ENCODE peak calls at places on chromosome 16, in five cellular contexts. D is neuronal stem cell, F is IMR-90, M is mesenchymal stem cell, Q is H1. R is an unnamed sample.

GRCh38 chr16:1289480-1289872 is 20.0 kb upstream of the UBE2I start:
- DNase-seq in D (no peak), F (no peak), M (no peak), Q (no peak), R (no peak)

GRCh38 chr16:20897253-20897896 is 2.8 kb downstream of the DCUN1D3 start:
- DNase-seq in D (no peak), F (peak), M (peak), Q (no peak), R (no peak)

GRCh38 chr16:3971706-3972105 is 91.2 kb upstream of the CREBBP start:
- DNase-seq in D (no peak), F (peak), M (no peak), Q (no peak), R (no peak)

GRCh38 chr16:87648698-87649487 is 46.6 kb downstream of the JPH3 start:
- DNase-seq in D (no peak), F (no peak), M (no peak), Q (no peak), R (no peak)

GRCh38 chr16:48911700-48912099 is 301.7 kb upstream of the N4BP1 start:
- DNase-seq in D (no peak), F (peak), M (no peak), Q (no peak), R (no peak)

GRCh38 chr16:75306102-75306762 is 54.8 kb upstream of the BCAR1 start:
- DNase-seq in D (no peak), F (peak), M (no peak), Q (no peak), R (no peak)

GRCh38 chr16:82507271-82507670 is 119.5 kb upstream of the CDH13 start:
- DNase-seq in D (no peak), F (no peak), M (no peak), Q (no peak), R (peak)

GRCh38 chr16:31568577-31569359 is 41.1 kb downstream of the AHSP start:
- DNase-seq in D (no peak), F (no peak), M (no peak), Q (peak), R (peak)

GRCh38 chr16:8686031-8686621 is 11.7 kb downstream of the ABAT start:
- DNase-seq in D (peak), F (no peak), M (no peak), Q (no peak), R (no peak)

GRCh38 chr16:89431158-89431584 is 59.2 kb downstream of the ANKRD11 start:
- DNase-seq in D (no peak), F (peak), M (peak), Q (no peak), R (no peak)

GRCh38 chr16:1244881-1245280 is 4.4 kb downstream of the TPSAB1 start:
- DNase-seq in D (no peak), F (no peak), M (no peak), Q (no peak), R (no peak)

GRCh38 chr16:69890114-69890890 is 60.8 kb upstream of the CLEC18A start:
- DNase-seq in D (peak), F (peak), M (peak), Q (no peak), R (peak)

GRCh38 chr16:54194008-54194731 is 92.4 kb downstream of the IRX3 start:
- DNase-seq in D (peak), F (no peak), M (no peak), Q (peak), R (peak)

GRCh38 chr16:4123617-4124300 is 7.5 kb upstream of the ADCY9 start:
- DNase-seq in D (no peak), F (peak), M (peak), Q (no peak), R (no peak)

GRCh38 chr16:7086842-7087616 is 245.6 kb upstream of the RBFOX1 start:
- DNase-seq in D (peak), F (no peak), M (no peak), Q (peak), R (peak)

GRCh38 chr16:89595330-89596060 is 17.9 kb upstream of the DPEP1 start:
- DNase-seq in D (no peak), F (no peak), M (no peak), Q (no peak), R (no peak)

GRCh38 chr16:51392651-51393187 is 241.6 kb upstream of the SALL1 start:
- DNase-seq in D (no peak), F (peak), M (peak), Q (peak), R (peak)

GRCh38 chr16:86676216-86676800 is 98.0 kb downstream of the FOXL1 start:
- DNase-seq in D (no peak), F (peak), M (peak), Q (no peak), R (no peak)

GRCh38 chr16:47018223-47018891 is 44.9 kb upstream of the DNAJA2 start:
- DNase-seq in D (peak), F (peak), M (peak), Q (no peak), R (peak)

GRCh38 chr16:24525970-24526559 is 13.3 kb upstream of the RBBP6 start:
- DNase-seq in D (no peak), F (no peak), M (no peak), Q (peak), R (peak)

GRCh38 chr16:54431041-54431996 is 144.7 kb upstream of the IRX3 start:
- DNase-seq in D (no peak), F (no peak), M (peak), Q (no peak), R (no peak)

GRCh38 chr16:85378145-85379040 is 234.7 kb upstream of the GSE1 start:
- DNase-seq in D (no peak), F (no peak), M (no peak), Q (no peak), R (no peak)

GRCh38 chr16:4936991-4937781 is at the start of gene PPL:
- DNase-seq in D (peak), F (no peak), M (no peak), Q (peak), R (peak)

GRCh38 chr16:17304124-17304813 is 166.5 kb downstream of the XYLT1 start:
- DNase-seq in D (no peak), F (peak), M (no peak), Q (no peak), R (no peak)

GRCh38 chr16:1707193-1707790 is 1.3 kb downstream of the MAPK8IP3 start:
- DNase-seq in D (no peak), F (peak), M (peak), Q (no peak), R (no peak)

GRCh38 chr16:72149676-72150464 is 22.1 kb downstream of the PMFBP1 start:
- DNase-seq in D (no peak), F (no peak), M (no peak), Q (no peak), R (peak)

GRCh38 chr16:50697881-50698767 is 4.7 kb downstream of the NOD2 start:
- DNase-seq in D (no peak), F (peak), M (peak), Q (no peak), R (no peak)

GRCh38 chr16:83458612-83459011 is 349.2 kb upstream of the HSBP1 start:
- DNase-seq in D (no peak), F (peak), M (peak), Q (no peak), R (no peak)

GRCh38 chr16:10579965-10580918 is at the start of gene EMP2:
- DNase-seq in D (peak), F (peak), M (peak), Q (peak), R (peak)

GRCh38 chr16:73058616-73059409 is 10.9 kb upstream of the ZFHX3 start:
- DNase-seq in D (peak), F (peak), M (peak), Q (peak), R (no peak)

GRCh38 chr16:27355610-27356009 is 41.8 kb downstream of the IL4R start:
- DNase-seq in D (no peak), F (peak), M (peak), Q (peak), R (peak)

GRCh38 chr16:65196696-65197095 is 74.8 kb upstream of the CDH11 start:
- DNase-seq in D (no peak), F (no peak), M (no peak), Q (no peak), R (no peak)

GRCh38 chr16:30018731-30019158 is 4.3 kb upstream of the C16orf92 start:
- DNase-seq in D (no peak), F (peak), M (peak), Q (no peak), R (no peak)

GRCh38 chr16:59591480-59591879 is 857.4 kb upstream of the GOT2 start:
- DNase-seq in D (no peak), F (peak), M (no peak), Q (no peak), R (no peak)

GRCh38 chr16:86928517-86929148 is 350.3 kb downstream of the FOXL1 start:
- DNase-seq in D (no peak), F (no peak), M (peak), Q (no peak), R (no peak)

GRCh38 chr16:84766978-84767773 is 52.6 kb upstream of the CRISPLD2 start:
- DNase-seq in D (no peak), F (no peak), M (no peak), Q (no peak), R (no peak)

GRCh38 chr16:56257260-56257659 is 66.0 kb downstream of the GNAO1 start:
- DNase-seq in D (no peak), F (peak), M (no peak), Q (no peak), R (no peak)

GRCh38 chr16:56259425-56259779 is 68.1 kb downstream of the GNAO1 start:
- DNase-seq in D (no peak), F (no peak), M (no peak), Q (no peak), R (no peak)

GRCh38 chr16:56257666-56258359 is 66.5 kb downstream of the GNAO1 start:
- DNase-seq in D (no peak), F (no peak), M (no peak), Q (no peak), R (no peak)

GRCh38 chr16:56260378-56260987 is 69.2 kb downstream of the GNAO1 start:
- DNase-seq in D (no peak), F (no peak), M (no peak), Q (no peak), R (no peak)

GRCh38 chr16:56258508-56259424 is 67.5 kb downstream of the GNAO1 start:
- DNase-seq in D (no peak), F (no peak), M (no peak), Q (no peak), R (no peak)
- H2BK15ac ChIP-seq in D (no peak), F (no peak), M (no peak), Q (peak), R (no peak)

DNA sequence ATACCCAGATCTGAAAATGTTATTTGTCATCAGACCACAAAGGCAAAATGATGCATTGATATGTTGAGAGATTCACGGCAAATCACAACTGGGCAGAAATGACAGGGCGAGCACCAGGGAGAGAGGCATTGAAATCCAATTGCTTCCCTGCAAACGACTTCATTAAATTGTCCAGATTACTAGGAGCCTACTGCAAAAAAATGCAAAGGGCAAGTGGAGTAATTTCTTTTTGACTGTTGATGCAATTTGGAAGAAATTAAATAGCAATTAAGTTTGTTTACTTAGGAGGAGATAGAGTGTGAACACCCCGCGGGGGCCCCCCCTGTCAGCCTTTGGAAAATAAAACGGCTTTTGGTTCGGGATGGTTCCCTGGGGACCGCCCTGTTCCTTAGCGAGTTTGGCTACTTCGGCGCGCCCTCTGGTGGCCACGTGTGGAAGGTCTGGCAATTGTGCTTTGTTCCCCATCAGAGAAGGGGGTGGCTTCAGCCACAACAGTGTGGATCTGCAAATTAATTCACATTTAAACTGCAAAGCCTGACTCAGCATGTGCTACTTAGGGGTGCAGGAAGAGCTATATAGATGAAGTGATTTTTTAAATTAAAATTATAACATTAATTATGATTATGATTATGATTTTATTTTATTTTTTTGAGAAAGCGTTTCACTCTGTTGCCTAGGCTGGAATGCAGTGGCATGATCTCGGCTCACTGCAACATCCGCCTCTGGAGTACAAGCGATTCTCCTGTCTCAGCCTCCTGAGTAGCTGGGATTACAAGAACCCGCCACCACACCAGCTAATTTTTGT is 14.5 kb upstream of the TMC7 start:
- DNase-seq in D (peak), F (peak), M (peak), Q (peak), R (peak)
- H4K8ac ChIP-seq in D (no peak), F (no peak), M (no peak), Q (no peak), R (no peak)

DNA sequence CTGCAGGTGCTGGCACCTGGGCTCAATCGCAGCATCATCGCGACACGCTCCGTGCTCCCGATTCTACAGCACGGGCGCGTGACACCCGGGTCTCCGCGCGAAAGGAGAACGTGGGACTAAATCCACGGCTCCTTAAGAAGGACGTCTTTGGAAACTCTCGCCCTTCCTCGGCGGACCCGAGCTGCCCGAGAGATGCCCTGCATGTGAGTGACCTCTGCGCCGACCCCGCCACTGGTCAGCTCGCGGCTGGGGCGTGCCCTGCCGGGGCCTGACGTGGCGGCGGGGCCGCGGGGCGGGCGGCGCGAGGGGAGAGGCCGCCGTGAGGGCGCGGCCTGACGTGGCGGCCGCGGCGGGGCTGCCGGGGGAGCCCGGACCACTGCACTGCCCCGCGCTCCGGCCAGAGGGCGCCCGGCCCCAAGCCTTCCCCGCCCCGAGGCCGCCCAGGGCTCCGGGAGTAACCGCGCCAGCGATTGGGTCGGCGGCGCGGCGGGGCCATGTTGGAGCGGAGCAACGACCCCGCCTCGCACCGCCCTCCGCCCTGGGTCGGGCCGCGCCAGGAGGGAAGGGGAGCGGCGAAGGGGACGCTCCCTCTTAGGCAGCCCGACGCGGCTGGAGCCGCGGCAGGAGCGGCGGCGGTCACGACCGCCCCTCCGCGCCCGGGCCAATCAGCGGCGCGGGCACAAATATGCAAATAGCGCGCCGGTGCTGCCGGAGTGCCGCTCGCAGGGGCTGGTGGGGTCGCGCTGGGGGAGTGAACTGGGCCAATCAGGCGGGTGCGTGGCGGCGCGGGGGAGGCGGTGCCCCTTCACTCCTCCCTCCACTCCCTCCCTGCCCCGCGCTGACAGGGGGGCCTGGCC is 75.6 kb downstream of the CHD9 start:
- DNase-seq in D (peak), F (peak), M (peak), Q (peak), R (peak)
- H4K91ac ChIP-seq in D (no peak), F (peak), M (peak), Q (no peak), R (no peak)

DNA sequence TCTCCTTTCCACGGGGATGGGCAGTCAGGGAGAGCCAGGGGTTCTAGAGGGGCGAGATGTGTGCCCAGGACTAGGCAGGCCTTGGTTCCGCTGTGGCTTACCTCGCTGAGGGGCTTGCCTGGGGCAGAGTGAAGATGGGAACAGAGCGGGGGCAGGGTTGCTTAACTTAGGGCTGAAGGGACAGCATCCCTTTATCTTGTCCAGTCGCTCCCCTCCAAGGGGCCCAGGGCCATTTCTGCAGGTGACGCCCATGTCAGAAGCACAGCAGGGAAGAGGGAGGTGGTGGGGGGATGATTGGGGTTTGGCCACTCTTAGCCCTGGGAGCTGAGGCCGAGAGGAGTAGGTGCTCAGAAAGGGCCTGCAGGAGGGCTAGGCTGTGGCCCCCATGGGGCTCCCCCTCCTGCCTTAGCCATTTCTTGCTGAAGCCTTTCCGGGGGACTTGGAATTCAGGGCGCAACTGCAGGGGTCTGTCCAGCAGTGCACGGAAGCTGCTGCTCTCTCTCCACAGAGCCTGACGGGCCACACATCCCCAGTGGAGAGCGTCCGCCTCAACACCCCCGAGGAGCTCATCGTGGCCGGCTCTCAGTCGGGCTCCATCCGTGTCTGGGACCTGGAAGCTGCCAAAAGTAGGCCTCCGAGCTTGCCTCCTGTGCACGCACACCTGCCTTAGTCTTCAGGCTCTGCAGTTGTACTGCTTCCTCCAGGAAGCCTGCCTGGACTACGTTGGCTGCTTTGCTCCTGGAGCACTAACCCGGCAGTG is 8.5 kb downstream of the KATNB1 start:
- DNase-seq in D (no peak), F (no peak), M (no peak), Q (no peak), R (peak)
- H2BK15ac ChIP-seq in D (no peak), F (no peak), M (no peak), Q (no peak), R (no peak)

R was measured in H9.